ENCODE peak calls at places on chromosomes 11 and 22, in eight cellular contexts. W is upper lobe of right lung, D is heart right ventricle, F is K562, U is neuronal stem cell, V is transverse colon, K is right cardiac atrium, B is left lung. O is an unnamed sample.
A peak's percentile ranks its signal among the peaks of the same experiment; 100 is the strongest.

GRCh38 chr11:86931965-86932332 is 23.2 kb downstream of the FZD4 start:
- DNase-seq in D (peak; percentile 47), U (no peak), B (no peak), K (peak; percentile 26), F (peak; percentile 56), V (no peak), W (no peak), O (no peak)

GRCh38 chr11:100354736-100355135 is 332.4 kb upstream of the ARHGAP42 start:
- DNase-seq in D (no peak), F (no peak), W (no peak), U (no peak), V (no peak), B (no peak), K (no peak), O (no peak)

GRCh38 chr22:26385164-26385563 is 43.9 kb upstream of the ASPHD2 start:
- DNase-seq in F (no peak), D (no peak), K (no peak), V (no peak), U (no peak), B (no peak), W (no peak), O (no peak)

GRCh38 chr22:38124236-38124974 is 13.9 kb upstream of the BAIAP2L2 start:
- DNase-seq in K (no peak), B (no peak), U (no peak), F (no peak), W (no peak), D (no peak), V (no peak), O (no peak)

GRCh38 chr11:134125507-134125906 is 56.6 kb downstream of the JAM3 start:
- DNase-seq in V (no peak), B (no peak), U (no peak), F (no peak), W (no peak), D (no peak), K (no peak), O (no peak)

GRCh38 chr11:87432006-87432405 is 394.3 kb downstream of the TMEM135 start:
- DNase-seq in W (no peak), K (no peak), D (no peak), U (no peak), V (no peak), B (no peak), F (no peak), O (no peak)

GRCh38 chr11:34126959-34127848 is 21.8 kb downstream of the NAT10 start:
- DNase-seq in F (no peak), W (no peak), V (no peak), D (no peak), B (no peak), K (no peak), U (no peak), O (no peak)

GRCh38 chr11:102981324-102981910 is 25.9 kb upstream of the MMP13 start:
- DNase-seq in F (no peak), B (no peak), W (no peak), V (no peak), U (no peak), K (no peak), D (no peak), O (no peak)

GRCh38 chr11:66313321-66314185 is 3.3 kb downstream of the CD248 start:
- DNase-seq in W (peak; percentile 63), K (peak; percentile 58), V (no peak), U (peak; percentile 51), B (peak; percentile 80), F (peak; percentile 49), D (no peak), O (no peak)

GRCh38 chr22:38429460-38430128 is 25.4 kb downstream of the KCNJ4 start:
- DNase-seq in U (no peak), D (no peak), F (no peak), W (no peak), B (no peak), K (no peak), V (no peak), O (no peak)

GRCh38 chr11:6191733-6192132 is 7.3 kb upstream of the OR52W1 start:
- DNase-seq in W (no peak), U (no peak), D (no peak), K (no peak), F (no peak), B (no peak), V (no peak), O (no peak)

GRCh38 chr11:46916669-46917108 is 1.7 kb downstream of the LRP4 start:
- DNase-seq in U (no peak), D (peak; percentile 73), F (peak; percentile 45), K (peak; percentile 56), W (no peak), V (peak; percentile 62), B (peak; percentile 80), O (no peak)

GRCh38 chr11:77142091-77142975 is 14.3 kb downstream of the MYO7A start:
- DNase-seq in B (peak; percentile 51), D (no peak), V (no peak), W (no peak), U (no peak), K (no peak), F (no peak), O (no peak)

GRCh38 chr11:9078113-9079041 is 13.0 kb downstream of the SCUBE2 start:
- DNase-seq in V (no peak), K (no peak), D (no peak), F (no peak), W (no peak), U (no peak), B (no peak), O (no peak)

GRCh38 chr11:63608353-63609345 is 5.6 kb downstream of the PLAAT3 start:
- DNase-seq in U (no peak), V (no peak), K (no peak), B (no peak), D (no peak), F (no peak), W (no peak), O (no peak)

GRCh38 chr22:20175597-20175900 is 24.7 kb upstream of the CCDC188 start:
- DNase-seq in B (no peak), W (no peak), D (no peak), U (no peak), F (no peak), K (no peak), V (no peak), O (no peak)

GRCh38 chr11:93846411-93846810 is 4.0 kb downstream of the VSTM5 start:
- DNase-seq in D (no peak), K (no peak), V (no peak), W (no peak), U (no peak), B (no peak), F (no peak), O (no peak)

GRCh38 chr11:69826773-69827172 is 7.6 kb upstream of the FGF3 start:
- DNase-seq in W (no peak), K (no peak), U (no peak), V (no peak), D (no peak), F (no peak), B (no peak), O (no peak)

GRCh38 chr22:34437140-34437539 is 516.9 kb upstream of the LARGE1 start:
- DNase-seq in U (no peak), K (no peak), W (no peak), B (no peak), D (no peak), F (no peak), V (no peak), O (no peak)

GRCh38 chr11:2857276-2857675 is 28.3 kb downstream of the CDKN1C start:
- DNase-seq in W (no peak), D (no peak), B (no peak), F (no peak), V (no peak), U (no peak), K (no peak), O (no peak)

GRCh38 chr22:27610863-27611786 is 190.4 kb downstream of the MN1 start:
- DNase-seq in B (no peak), V (no peak), K (no peak), F (no peak), W (no peak), U (no peak), D (no peak), O (no peak)

DNA sequence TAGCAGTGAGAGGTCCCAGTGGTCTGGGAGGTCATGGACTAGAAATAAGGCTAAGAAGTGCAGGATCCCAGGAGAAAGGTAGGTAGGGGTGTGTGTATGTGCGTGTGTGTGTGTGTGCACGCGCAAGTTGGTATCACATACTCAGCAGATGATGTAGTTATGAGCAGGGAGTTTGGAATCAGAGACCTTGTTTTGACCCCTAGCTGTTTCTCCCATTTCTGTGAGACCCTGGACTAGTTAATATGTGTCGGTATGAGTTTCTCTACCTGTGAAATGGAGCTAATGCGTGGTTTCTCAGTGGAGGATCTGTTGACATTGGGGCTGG is 1.3 kb downstream of the SERPING1 start:
- DNase-seq in U (no peak), W (no peak), K (no peak), F (no peak), V (no peak), B (no peak), D (no peak), O (no peak)
- H3K4me3 ChIP-seq in U (peak overlapping the region; percentile 65), W (peak overlapping the region; percentile 60), K (peak overlapping the region; percentile 80), F (no peak overlapping the region), V (peak overlapping the region; percentile 30), B (peak overlapping the region; percentile 56), D (peak overlapping the region; percentile 64), O (no peak overlapping the region)

GRCh38 chr11:12388171-12388570 is 10.8 kb downstream of the PARVA start:
- DNase-seq in V (no peak), U (no peak), B (no peak), K (no peak), D (no peak), F (no peak), W (no peak), O (no peak)
- H3K4me1 ChIP-seq in V (peaks cover 11% of the 10 kb centered on the region), U (no peaks in the 10 kb centered on the region), B (peaks cover 9% of the 10 kb centered on the region), K (peaks cover 31% of the 10 kb centered on the region), D (peaks cover 49% of the 10 kb centered on the region), F (no peaks in the 10 kb centered on the region), W (peaks cover 8% of the 10 kb centered on the region), O (no peaks in the 10 kb centered on the region)

DNA sequence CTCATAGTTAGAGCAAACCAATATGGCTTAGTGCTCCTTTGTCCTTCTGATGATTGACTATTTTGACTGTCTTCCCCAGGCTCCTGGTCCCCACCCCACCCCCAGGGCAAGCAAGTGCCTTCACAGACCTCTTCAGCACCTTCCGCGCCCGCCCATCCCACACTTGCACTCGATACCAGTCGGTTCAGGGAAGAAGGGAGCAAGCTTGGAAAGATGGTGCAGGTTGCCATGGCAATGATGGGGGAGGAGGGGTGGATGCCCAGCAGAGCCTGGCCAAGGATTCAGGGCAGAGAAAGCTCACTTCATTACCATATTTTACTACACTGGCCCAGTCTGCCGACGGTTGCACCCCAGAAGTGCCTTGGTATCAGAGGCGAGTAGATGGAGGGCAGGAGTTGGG is 2.2 kb downstream of the TMEM132A start:
- DNase-seq in B (no peak), D (no peak), V (no peak), U (no peak), F (no peak), W (no peak), K (no peak), O (no peak)
- H3K9me3 ChIP-seq in B (no peaks in the 10 kb centered on the region), D (no peaks in the 10 kb centered on the region), V (no peaks in the 10 kb centered on the region), U (no peaks in the 10 kb centered on the region), F (no peaks in the 10 kb centered on the region), W (no peaks in the 10 kb centered on the region), K (no peaks in the 10 kb centered on the region), O (no peaks in the 10 kb centered on the region)

GRCh38 chr11:128342511-128343133 is 244.7 kb downstream of the ETS1 start:
- DNase-seq in V (peak; percentile 42), D (peak; percentile 75), U (no peak), W (peak; percentile 70), F (no peak), B (no peak), K (peak; percentile 66), O (peak; percentile 42)
- H3K4me3 ChIP-seq in V (no peak overlapping the region), D (no peak overlapping the region), U (no peak overlapping the region), W (no peak overlapping the region), F (no peak overlapping the region), B (no peak overlapping the region), K (no peak overlapping the region), O (no peak overlapping the region)

O was measured in OCI-LY7.